ENCODE peak calls at places on chromosomes 11 and 22, in six cellular contexts. One of them, this sample, is unnamed. For H3K4me1, the result is how much of the 10 kb centered on the place peaks cover.

GRCh38 chr11:66333896-66334604 is 2.2 kb downstream of the RIN1 start:
- DNase-seq in IMR-90: no peak
- DNase-seq in heart left ventricle: no peak
- DNase-seq in HCT116: no peak
- DNase-seq in PC-9: no peak
- DNase-seq in tibial nerve: no peak
- DNase-seq in this sample: no peak

GRCh38 chr11:131389582-131389981 is 19.2 kb downstream of the NTM start:
- DNase-seq in IMR-90: no peak
- DNase-seq in heart left ventricle: no peak
- DNase-seq in HCT116: no peak
- DNase-seq in PC-9: no peak
- DNase-seq in tibial nerve: no peak
- DNase-seq in this sample: no peak

GRCh38 chr22:50527921-50528681 is 1.7 kb downstream of the TYMP start:
- DNase-seq in IMR-90: no peak
- DNase-seq in heart left ventricle: no peak
- DNase-seq in HCT116: no peak
- DNase-seq in PC-9: no peak
- DNase-seq in tibial nerve: no peak
- DNase-seq in this sample: no peak

GRCh38 chr11:117259417-117259816 is 26.9 kb downstream of the RNF214 start:
- DNase-seq in IMR-90: peak
- DNase-seq in heart left ventricle: no peak
- DNase-seq in HCT116: no peak
- DNase-seq in PC-9: no peak
- DNase-seq in tibial nerve: no peak
- DNase-seq in this sample: no peak

GRCh38 chr11:104570088-104570701 is 328.1 kb downstream of the CASP12 start:
- DNase-seq in IMR-90: no peak
- DNase-seq in heart left ventricle: no peak
- DNase-seq in HCT116: no peak
- DNase-seq in PC-9: peak
- DNase-seq in tibial nerve: no peak
- DNase-seq in this sample: no peak

GRCh38 chr11:69374110-69374981 is 80.4 kb downstream of the MYEOV start:
- DNase-seq in IMR-90: no peak
- DNase-seq in heart left ventricle: no peak
- DNase-seq in HCT116: no peak
- DNase-seq in PC-9: no peak
- DNase-seq in tibial nerve: no peak
- DNase-seq in this sample: peak

GRCh38 chr11:2419638-2420501 is 19.3 kb downstream of the TSSC4 start:
- DNase-seq in IMR-90: peak
- DNase-seq in heart left ventricle: peak
- DNase-seq in HCT116: peak
- DNase-seq in PC-9: peak
- DNase-seq in tibial nerve: peak
- DNase-seq in this sample: peak

GRCh38 chr11:71563401-71563800 is 2.0 kb upstream of the KRTAP5-10 start:
- DNase-seq in IMR-90: peak
- DNase-seq in heart left ventricle: no peak
- DNase-seq in HCT116: peak
- DNase-seq in PC-9: peak
- DNase-seq in tibial nerve: no peak
- DNase-seq in this sample: no peak

GRCh38 chr11:721913-722811 is 16.1 kb downstream of the EPS8L2 start:
- DNase-seq in IMR-90: no peak
- DNase-seq in heart left ventricle: no peak
- DNase-seq in HCT116: no peak
- DNase-seq in PC-9: no peak
- DNase-seq in tibial nerve: no peak
- DNase-seq in this sample: no peak

GRCh38 chr11:115778928-115779650 is 274.9 kb upstream of the CADM1 start:
- DNase-seq in IMR-90: peak
- DNase-seq in heart left ventricle: no peak
- DNase-seq in HCT116: no peak
- DNase-seq in PC-9: no peak
- DNase-seq in tibial nerve: no peak
- DNase-seq in this sample: no peak

GRCh38 chr11:116500833-116501622 is 271.8 kb downstream of the BUD13 start:
- DNase-seq in IMR-90: no peak
- DNase-seq in heart left ventricle: no peak
- DNase-seq in HCT116: no peak
- DNase-seq in PC-9: no peak
- DNase-seq in tibial nerve: no peak
- DNase-seq in this sample: no peak

GRCh38 chr11:12755510-12755909 is 81.3 kb downstream of the TEAD1 start:
- DNase-seq in IMR-90: peak
- DNase-seq in heart left ventricle: no peak
- DNase-seq in HCT116: no peak
- DNase-seq in PC-9: no peak
- DNase-seq in tibial nerve: no peak
- DNase-seq in this sample: no peak

GRCh38 chr11:74397531-74398243 is 546 bp downstream of the PGM2L1 start:
- DNase-seq in IMR-90: peak
- DNase-seq in heart left ventricle: no peak
- DNase-seq in HCT116: peak
- DNase-seq in PC-9: peak
- DNase-seq in tibial nerve: no peak
- DNase-seq in this sample: no peak

GRCh38 chr22:47593291-47593690 is 830.8 kb downstream of the TBC1D22A start:
- DNase-seq in IMR-90: no peak
- DNase-seq in heart left ventricle: peak
- DNase-seq in HCT116: no peak
- DNase-seq in PC-9: no peak
- DNase-seq in tibial nerve: no peak
- DNase-seq in this sample: no peak

GRCh38 chr11:111532365-111532709 is 8.2 kb upstream of the LAYN start:
- DNase-seq in IMR-90: no peak
- DNase-seq in heart left ventricle: no peak
- DNase-seq in HCT116: no peak
- DNase-seq in PC-9: no peak
- DNase-seq in tibial nerve: no peak
- DNase-seq in this sample: no peak

GRCh38 chr11:2772544-2773031 is 72.8 kb upstream of the KCNQ1OT1 start:
- DNase-seq in IMR-90: peak
- DNase-seq in heart left ventricle: peak
- DNase-seq in HCT116: peak
- DNase-seq in PC-9: peak
- DNase-seq in tibial nerve: no peak
- DNase-seq in this sample: no peak

GRCh38 chr22:50314455-50315288 is 7.2 kb upstream of the PLXNB2 start:
- DNase-seq in IMR-90: no peak
- DNase-seq in heart left ventricle: peak
- DNase-seq in HCT116: no peak
- DNase-seq in PC-9: peak
- DNase-seq in tibial nerve: no peak
- DNase-seq in this sample: no peak

GRCh38 chr11:46736146-46736545 is 17.1 kb downstream of the F2 start:
- DNase-seq in IMR-90: no peak
- DNase-seq in heart left ventricle: no peak
- DNase-seq in HCT116: no peak
- DNase-seq in PC-9: no peak
- DNase-seq in tibial nerve: no peak
- DNase-seq in this sample: no peak

GRCh38 chr22:47333625-47334024 is 571.2 kb downstream of the TBC1D22A start:
- DNase-seq in IMR-90: peak
- DNase-seq in heart left ventricle: no peak
- DNase-seq in HCT116: peak
- DNase-seq in PC-9: peak
- DNase-seq in tibial nerve: no peak
- DNase-seq in this sample: no peak

GRCh38 chr11:107818491-107818890 is 40.1 kb downstream of the SLC35F2 start:
- DNase-seq in IMR-90: no peak
- DNase-seq in heart left ventricle: no peak
- DNase-seq in HCT116: no peak
- DNase-seq in PC-9: no peak
- DNase-seq in tibial nerve: no peak
- DNase-seq in this sample: no peak

GRCh38 chr11:95917188-95918036 is 6.5 kb downstream of the MTMR2 start:
- DNase-seq in IMR-90: peak
- DNase-seq in heart left ventricle: no peak
- DNase-seq in HCT116: no peak
- DNase-seq in PC-9: peak
- DNase-seq in tibial nerve: no peak
- DNase-seq in this sample: no peak

GRCh38 chr22:47352920-47353700 is 590.7 kb downstream of the TBC1D22A start:
- DNase-seq in IMR-90: no peak
- DNase-seq in heart left ventricle: no peak
- DNase-seq in HCT116: no peak
- DNase-seq in PC-9: no peak
- DNase-seq in tibial nerve: no peak
- DNase-seq in this sample: peak

GRCh38 chr22:40638261-40638660 is 1.7 kb upstream of the MRTFA start:
- DNase-seq in IMR-90: no peak
- DNase-seq in heart left ventricle: no peak
- DNase-seq in HCT116: no peak
- DNase-seq in PC-9: no peak
- DNase-seq in tibial nerve: no peak
- DNase-seq in this sample: peak

GRCh38 chr22:41857160-41857859 is 24.4 kb downstream of the SREBF2 start:
- DNase-seq in IMR-90: peak
- DNase-seq in heart left ventricle: peak
- DNase-seq in HCT116: peak
- DNase-seq in PC-9: peak
- DNase-seq in tibial nerve: peak
- DNase-seq in this sample: no peak

GRCh38 chr11:128462802-128463385 is 124.5 kb downstream of the ETS1 start:
- DNase-seq in IMR-90: no peak
- DNase-seq in heart left ventricle: no peak
- DNase-seq in HCT116: no peak
- DNase-seq in PC-9: no peak
- DNase-seq in tibial nerve: no peak
- DNase-seq in this sample: no peak
- H3K4me1 ChIP-seq in IMR-90: under half
- H3K4me1 ChIP-seq in heart left ventricle: half or more
- H3K4me1 ChIP-seq in HCT116: under half
- H3K4me1 ChIP-seq in PC-9: under half
- H3K4me1 ChIP-seq in tibial nerve: under half
- H3K4me1 ChIP-seq in this sample: under half

GRCh38 chr11:118524757-118525465 is 2.4 kb upstream of the TTC36 start:
- DNase-seq in IMR-90: no peak
- DNase-seq in heart left ventricle: no peak
- DNase-seq in HCT116: no peak
- DNase-seq in PC-9: no peak
- DNase-seq in tibial nerve: no peak
- DNase-seq in this sample: no peak

GRCh38 chr11:118519549-118519948 is 7.7 kb upstream of the TTC36 start:
- DNase-seq in IMR-90: no peak
- DNase-seq in heart left ventricle: no peak
- DNase-seq in HCT116: no peak
- DNase-seq in PC-9: no peak
- DNase-seq in tibial nerve: no peak
- DNase-seq in this sample: no peak

GRCh38 chr11:118524356-118524755 is 2.9 kb upstream of the TTC36 start:
- DNase-seq in IMR-90: no peak
- DNase-seq in heart left ventricle: no peak
- DNase-seq in HCT116: no peak
- DNase-seq in PC-9: no peak
- DNase-seq in tibial nerve: no peak
- DNase-seq in this sample: no peak

GRCh38 chr11:118521892-118522311 is 5.4 kb upstream of the TTC36 start:
- DNase-seq in IMR-90: no peak
- DNase-seq in heart left ventricle: no peak
- DNase-seq in HCT116: no peak
- DNase-seq in PC-9: no peak
- DNase-seq in tibial nerve: no peak
- DNase-seq in this sample: no peak

GRCh38 chr11:118522571-118523072 is 4.7 kb upstream of the TTC36 start:
- DNase-seq in IMR-90: peak
- DNase-seq in heart left ventricle: no peak
- DNase-seq in HCT116: no peak
- DNase-seq in PC-9: no peak
- DNase-seq in tibial nerve: no peak
- DNase-seq in this sample: no peak
- H3K4me1 ChIP-seq in IMR-90: under half
- H3K4me1 ChIP-seq in heart left ventricle: under half
- H3K4me1 ChIP-seq in HCT116: under half
- H3K4me1 ChIP-seq in PC-9: under half
- H3K4me1 ChIP-seq in tibial nerve: under half
- H3K4me1 ChIP-seq in this sample: under half

DNA sequence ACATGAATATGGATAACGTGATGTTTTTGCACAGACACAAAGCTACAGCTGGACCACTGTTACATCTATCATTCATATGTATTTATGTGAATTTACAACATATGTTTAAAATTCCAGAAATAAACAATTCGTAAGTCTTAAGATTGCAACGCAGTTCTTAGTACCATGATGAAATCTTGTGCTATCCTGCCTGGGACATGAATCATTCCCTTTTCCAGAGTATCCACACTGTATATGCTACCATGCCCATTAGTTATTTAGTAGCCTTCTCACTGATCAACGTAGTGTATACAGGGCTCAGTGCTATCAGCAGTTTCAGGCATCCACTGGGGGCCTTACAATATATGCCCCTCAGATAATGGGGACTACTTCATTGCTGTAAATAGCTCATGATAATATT is 4.3 kb downstream of the ATL3 start:
- DNase-seq in IMR-90: peak
- DNase-seq in heart left ventricle: no peak
- DNase-seq in HCT116: no peak
- DNase-seq in PC-9: no peak
- DNase-seq in tibial nerve: no peak
- DNase-seq in this sample: no peak
- H3K4me1 ChIP-seq in IMR-90: under half
- H3K4me1 ChIP-seq in heart left ventricle: under half
- H3K4me1 ChIP-seq in HCT116: half or more
- H3K4me1 ChIP-seq in PC-9: half or more
- H3K4me1 ChIP-seq in tibial nerve: under half
- H3K4me1 ChIP-seq in this sample: under half

GRCh38 chr22:21929253-21929652 is 23.4 kb downstream of the PPM1F start:
- DNase-seq in IMR-90: no peak
- DNase-seq in heart left ventricle: no peak
- DNase-seq in HCT116: no peak
- DNase-seq in PC-9: no peak
- DNase-seq in tibial nerve: no peak
- DNase-seq in this sample: no peak

GRCh38 chr22:21933899-21934298 is 18.7 kb downstream of the PPM1F start:
- DNase-seq in IMR-90: no peak
- DNase-seq in heart left ventricle: no peak
- DNase-seq in HCT116: no peak
- DNase-seq in PC-9: no peak
- DNase-seq in tibial nerve: no peak
- DNase-seq in this sample: no peak

GRCh38 chr22:21933413-21933812 is 19.2 kb downstream of the PPM1F start:
- DNase-seq in IMR-90: no peak
- DNase-seq in heart left ventricle: no peak
- DNase-seq in HCT116: no peak
- DNase-seq in PC-9: no peak
- DNase-seq in tibial nerve: no peak
- DNase-seq in this sample: no peak

GRCh38 chr22:21932347-21932746 is 20.3 kb downstream of the PPM1F start:
- DNase-seq in IMR-90: no peak
- DNase-seq in heart left ventricle: no peak
- DNase-seq in HCT116: no peak
- DNase-seq in PC-9: no peak
- DNase-seq in tibial nerve: no peak
- DNase-seq in this sample: no peak

GRCh38 chr22:21931056-21931455 is 21.6 kb downstream of the PPM1F start:
- DNase-seq in IMR-90: no peak
- DNase-seq in heart left ventricle: no peak
- DNase-seq in HCT116: no peak
- DNase-seq in PC-9: no peak
- DNase-seq in tibial nerve: no peak
- DNase-seq in this sample: no peak
- H3K4me1 ChIP-seq in IMR-90: under half
- H3K4me1 ChIP-seq in heart left ventricle: under half
- H3K4me1 ChIP-seq in HCT116: under half
- H3K4me1 ChIP-seq in PC-9: under half
- H3K4me1 ChIP-seq in tibial nerve: under half
- H3K4me1 ChIP-seq in this sample: under half

GRCh38 chr11:28104984-28105383 is 3.0 kb downstream of the KIF18A start:
- DNase-seq in IMR-90: no peak
- DNase-seq in heart left ventricle: no peak
- DNase-seq in HCT116: no peak
- DNase-seq in PC-9: no peak
- DNase-seq in tibial nerve: no peak
- DNase-seq in this sample: no peak
- H3K4me1 ChIP-seq in IMR-90: under half
- H3K4me1 ChIP-seq in heart left ventricle: under half
- H3K4me1 ChIP-seq in HCT116: under half
- H3K4me1 ChIP-seq in PC-9: under half
- H3K4me1 ChIP-seq in tibial nerve: under half
- H3K4me1 ChIP-seq in this sample: under half